ENCODE peak calls at places on chromosomes 4 and X, in six cellular contexts. J is left lung, U is colonic mucosa, N is HCT116, A is GM23248, G is H7. V is an unnamed sample.

GRCh38 chr4:32172761-32173160 is 1452.6 kb downstream of the PCDH7 start:
- DNase-seq in J (no peak), N (no peak), G (no peak), U (no peak), A (no peak), V (no peak)

GRCh38 chr4:1072830-1073446 is 40.4 kb downstream of the RNF212 start:
- DNase-seq in N (peak; percentile 71), U (peak; percentile 79), G (peak; percentile 86), J (no peak), A (peak; percentile 73), V (no peak)

GRCh38 chr4:185956546-185956945 is 112.4 kb upstream of the TLR3 start:
- DNase-seq in A (no peak), J (no peak), U (no peak), G (no peak), N (no peak), V (no peak)

GRCh38 chr4:137572647-137573046 is 40.4 kb upstream of the PCDH18 start:
- DNase-seq in G (no peak), J (peak; percentile 19), U (no peak), A (no peak), N (no peak), V (no peak)

GRCh38 chrX:71143508-71143907 is 1.1 kb upstream of the NLGN3 start:
- DNase-seq in N (no peak), U (peak; percentile 52), G (no peak), J (no peak), A (peak; percentile 45), V (no peak)

GRCh38 chr4:8828869-8829268 is 42.8 kb downstream of the HMX1 start:
- DNase-seq in N (no peak), G (no peak), A (no peak), U (no peak), J (no peak), V (no peak)

GRCh38 chr4:84931961-84932360 is 34.5 kb downstream of the WDFY3 start:
- DNase-seq in G (no peak), A (no peak), N (no peak), J (no peak), U (no peak), V (no peak)

GRCh38 chr4:76251448-76252270 is at the start of gene FAM47E:
- DNase-seq in A (peak; percentile 77), G (peak; percentile 92), N (no peak), J (peak; percentile 93), U (peak; percentile 76), V (peak; percentile 62)

GRCh38 chr4:28759064-28759463 is 1898.4 kb downstream of the STIM2 start:
- DNase-seq in U (no peak), A (no peak), J (no peak), N (no peak), G (no peak), V (no peak)

GRCh38 chr4:182495111-182495510 is 251.9 kb downstream of the TENM3 start:
- DNase-seq in N (no peak), A (no peak), J (no peak), G (no peak), U (no peak), V (no peak)

GRCh38 chr4:53557601-53558000 is 33.7 kb downstream of the LNX1 start:
- DNase-seq in A (peak; percentile 52), N (no peak), G (no peak), U (no peak), J (no peak), V (no peak)

GRCh38 chr4:27921236-27921635 is 1060.6 kb downstream of the STIM2 start:
- DNase-seq in N (no peak), U (no peak), J (no peak), A (peak; percentile 2), G (no peak), V (no peak)

GRCh38 chr4:99161700-99162099 is 17.6 kb upstream of the ADH4 start:
- DNase-seq in N (no peak), J (no peak), A (no peak), U (no peak), G (no peak), V (no peak)

GRCh38 chr4:37873383-37873782 is 17.5 kb upstream of the TBC1D1 start:
- DNase-seq in J (no peak), G (no peak), N (no peak), U (no peak), A (peak; percentile 64), V (no peak)

GRCh38 chrX:23668335-23668734 is 1.0 kb downstream of the PRDX4 start:
- DNase-seq in G (no peak), J (no peak), A (peak; percentile 29), N (no peak), U (no peak), V (no peak)

GRCh38 chr4:52751349-52751911 is at the start of gene ERVMER34-1:
- DNase-seq in J (peak; percentile 86), G (peak; percentile 91), N (peak; percentile 73), A (peak; percentile 47), U (peak; percentile 79), V (peak; percentile 82)

GRCh38 chr4:973431-974397 is at the start of gene DGKQ:
- DNase-seq in U (peak; percentile 89), G (peak; percentile 100), J (peak; percentile 97), N (no peak), A (peak; percentile 95), V (no peak)

GRCh38 chr4:10998826-10999225 is 314.3 kb upstream of the CLNK start:
- DNase-seq in U (no peak), N (no peak), A (no peak), J (no peak), G (no peak), V (no peak)

GRCh38 chr4:54402880-54403503 is 173.9 kb downstream of the PDGFRA start:
- DNase-seq in A (no peak), U (no peak), J (no peak), G (peak; percentile 10), N (no peak), V (no peak)

GRCh38 chr4:117479673-117480072 is 394.3 kb upstream of the TRAM1L1 start:
- DNase-seq in N (no peak), J (no peak), A (no peak), G (no peak), U (no peak), V (no peak)

GRCh38 chrX:139931646-139932076 is 1.2 kb downstream of the ATP11C start:
- DNase-seq in G (peak; percentile 56), N (no peak), J (no peak), U (no peak), A (no peak), V (no peak)

GRCh38 chrX:139932077-139932900 is 564 bp downstream of the ATP11C start:
- DNase-seq in G (peak; percentile 84), J (peak; percentile 84), U (peak; percentile 47), N (no peak), A (peak; percentile 72), V (peak; percentile 34)

GRCh38 chrX:139936259-139936658 is 3.4 kb upstream of the ATP11C start:
- DNase-seq in J (no peak), G (peak; percentile 39), N (peak; percentile 6), A (no peak), U (no peak), V (no peak)

GRCh38 chrX:139932901-139933796 is at the start of gene ATP11C:
- DNase-seq in U (peak; percentile 85), G (peak; percentile 96), J (peak; percentile 89), A (peak; percentile 87), N (peak; percentile 47), V (peak; percentile 86)

GRCh38 chrX:139933904-139934303 is 1.1 kb upstream of the ATP11C start:
- DNase-seq in J (no peak), N (no peak), A (no peak), U (peak; percentile 53), G (no peak), V (no peak)
- H3K27me3 ChIP-seq in J (no peaks in the 10 kb centered on the region), N (no peaks in the 10 kb centered on the region), A (no peaks in the 10 kb centered on the region), U (no peaks in the 10 kb centered on the region), G (peaks cover 4% of the 10 kb centered on the region), V (no peaks in the 10 kb centered on the region)

DNA sequence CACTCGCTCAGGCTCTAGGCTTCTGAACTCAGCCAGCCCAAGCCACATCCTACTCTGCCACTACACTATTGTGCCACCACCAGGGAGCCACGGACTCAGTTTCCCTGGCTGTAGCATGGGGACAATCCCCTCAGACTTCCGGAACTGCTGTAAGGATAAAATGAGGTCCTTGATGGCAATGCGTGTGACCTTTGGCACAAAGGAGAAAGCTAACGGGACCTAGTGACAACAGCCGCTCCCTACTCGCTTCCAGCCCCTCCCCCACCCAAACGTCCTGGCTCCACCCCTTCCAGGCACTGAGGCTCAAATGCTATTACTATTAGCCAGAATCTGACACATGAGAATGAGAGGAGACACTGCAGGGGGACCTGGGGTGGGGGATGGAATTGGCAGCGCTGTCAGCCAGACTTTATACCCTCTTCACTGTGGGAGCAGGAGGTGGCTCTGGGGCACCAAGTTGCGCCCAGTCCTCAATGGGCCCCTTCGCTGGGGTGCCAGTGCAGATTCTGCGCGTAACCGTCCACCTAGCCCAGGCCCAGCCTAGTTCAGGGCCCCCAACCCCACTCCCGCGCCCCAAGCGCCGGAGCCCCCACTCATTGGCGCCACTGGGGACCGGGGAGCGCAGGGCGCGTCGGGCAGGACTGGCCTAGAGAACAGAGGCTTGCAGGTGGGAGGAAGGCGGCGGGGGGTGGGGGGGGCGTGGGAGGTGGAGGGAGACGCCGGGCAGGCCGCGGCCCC is 5.3 kb upstream of the DUSP9 start:
- DNase-seq in N (no peak), A (no peak), J (no peak), G (peak; percentile 77), U (no peak), V (peak; percentile 20)
- H3K27me3 ChIP-seq in N (no peaks in the 10 kb centered on the region), A (peaks cover 17% of the 10 kb centered on the region), J (peaks cover 40% of the 10 kb centered on the region), G (peaks cover 58% of the 10 kb centered on the region), U (peaks cover 40% of the 10 kb centered on the region), V (peaks cover 18% of the 10 kb centered on the region)

GRCh38 chr4:5878359-5878758 is 14.5 kb downstream of the CRMP1 start:
- DNase-seq in U (no peak), A (no peak), N (no peak), G (no peak), J (no peak), V (no peak)
- H3K27me3 ChIP-seq in U (no peaks in the 10 kb centered on the region), A (no peaks in the 10 kb centered on the region), N (peaks cover 46% of the 10 kb centered on the region), G (no peaks in the 10 kb centered on the region), J (no peaks in the 10 kb centered on the region), V (no peaks in the 10 kb centered on the region)

GRCh38 chr4:153780876-153781275 is 8.0 kb downstream of the SFRP2 start:
- DNase-seq in N (no peak), A (no peak), G (no peak), U (no peak), J (no peak), V (no peak)
- H3K27me3 ChIP-seq in N (no peaks in the 10 kb centered on the region), A (peaks cover 5% of the 10 kb centered on the region), G (no peaks in the 10 kb centered on the region), U (peaks cover 3% of the 10 kb centered on the region), J (peaks cover 4% of the 10 kb centered on the region), V (peaks cover 7% of the 10 kb centered on the region)

GRCh38 chrX:16476009-16476408 is 173.9 kb upstream of the S100G start:
- DNase-seq in G (no peak), U (no peak), N (no peak), A (no peak), J (no peak), V (no peak)
- H3K27me3 ChIP-seq in G (no peaks in the 10 kb centered on the region), U (no peaks in the 10 kb centered on the region), N (no peaks in the 10 kb centered on the region), A (no peaks in the 10 kb centered on the region), J (no peaks in the 10 kb centered on the region), V (no peaks in the 10 kb centered on the region)

GRCh38 chr4:144288011-144288903 is 147.7 kb upstream of the GYPA start:
- DNase-seq in G (no peak), A (no peak), U (no peak), N (no peak), J (peak; percentile 6), V (no peak)
- H3K27me3 ChIP-seq in G (no peaks in the 10 kb centered on the region), A (no peaks in the 10 kb centered on the region), U (peaks cover 6% of the 10 kb centered on the region), N (no peaks in the 10 kb centered on the region), J (no peaks in the 10 kb centered on the region), V (no peaks in the 10 kb centered on the region)

GRCh38 chrX:12113321-12113720 is 25.0 kb upstream of the FRMPD4 start:
- DNase-seq in U (no peak), N (no peak), J (no peak), A (no peak), G (no peak), V (no peak)

GRCh38 chrX:12115377-12115776 is 22.9 kb upstream of the FRMPD4 start:
- DNase-seq in A (no peak), U (no peak), J (no peak), N (no peak), G (peak; percentile 57), V (no peak)

GRCh38 chrX:12118134-12118533 is 20.1 kb upstream of the FRMPD4 start:
- DNase-seq in U (no peak), J (no peak), N (no peak), G (no peak), A (no peak), V (no peak)
- H3K27me3 ChIP-seq in U (no peaks in the 10 kb centered on the region), J (peaks cover 15% of the 10 kb centered on the region), N (no peaks in the 10 kb centered on the region), G (no peaks in the 10 kb centered on the region), A (no peaks in the 10 kb centered on the region), V (no peaks in the 10 kb centered on the region)

V was measured in RWPE2.